ENCODE peak calls at places on chromosomes 12 and 14, in four cellular contexts. D is lung, H is Peyer's patch, T is fibroblast of lung. B is an unnamed sample.

GRCh38 chr12:122182887-122183587 is at the start of gene LRRC43:
- DNase-seq in D (no peak), H (peak), T (no peak), B (no peak)

GRCh38 chr12:107131832-107132616 is 38.7 kb upstream of the CRY1 start:
- DNase-seq in D (no peak), H (no peak), T (peak), B (peak)

GRCh38 chr12:93838180-93838579 is 161.0 kb downstream of the CRADD start:
- DNase-seq in D (no peak), H (peak), T (no peak), B (no peak)

GRCh38 chr12:49730568-49731101 is 10.7 kb upstream of the TMBIM6 start:
- DNase-seq in D (no peak), H (no peak), T (peak), B (no peak)

GRCh38 chr12:1916396-1917171 is 1.9 kb downstream of the CACNA2D4 start:
- DNase-seq in D (peak), H (no peak), T (no peak), B (no peak)

GRCh38 chr14:52124791-52125661 is 56.2 kb upstream of the NID2 start:
- DNase-seq in D (no peak), H (no peak), T (peak), B (peak)

GRCh38 chr12:56763753-56764657 is 881 bp downstream of the HSD17B6 start:
- DNase-seq in D (no peak), H (no peak), T (peak), B (peak)

GRCh38 chr12:70443274-70443673 is 77.2 kb downstream of the KCNMB4 start:
- DNase-seq in D (no peak), H (no peak), T (no peak), B (no peak)

GRCh38 chr12:106774808-106775524 is 484 bp downstream of the RIC8B start:
- DNase-seq in D (no peak), H (no peak), T (no peak), B (no peak)

GRCh38 chr12:108516511-108517275 is 1.6 kb downstream of the FICD start:
- DNase-seq in D (no peak), H (no peak), T (no peak), B (no peak)

GRCh38 chr14:99980299-99980698 is 84.9 kb upstream of the EVL start:
- DNase-seq in D (no peak), H (no peak), T (no peak), B (no peak)

GRCh38 chr12:129241852-129242251 is 388.6 kb downstream of the GLT1D1 start:
- DNase-seq in D (peak), H (no peak), T (no peak), B (no peak)

GRCh38 chr14:35319509-35319908 is 27.3 kb downstream of the PSMA6 start:
- DNase-seq in D (no peak), H (no peak), T (no peak), B (no peak)

GRCh38 chr12:100185361-100185894 is 15.2 kb upstream of the ACTR6 start:
- DNase-seq in D (no peak), H (no peak), T (no peak), B (no peak)

GRCh38 chr12:80698847-80699542 is 8.4 kb upstream of the MYF6 start:
- DNase-seq in D (no peak), H (no peak), T (no peak), B (no peak)

GRCh38 chr12:123858176-123858575 is 96.1 kb downstream of the DNAH10 start:
- DNase-seq in D (no peak), H (no peak), T (no peak), B (no peak)

GRCh38 chr12:125185311-125185739 is 120.1 kb downstream of the AACS start:
- DNase-seq in D (no peak), H (no peak), T (no peak), B (no peak)
- H3K4me3 ChIP-seq in D (no peak), H (no peak), T (no peak), B (no peak)

DNA sequence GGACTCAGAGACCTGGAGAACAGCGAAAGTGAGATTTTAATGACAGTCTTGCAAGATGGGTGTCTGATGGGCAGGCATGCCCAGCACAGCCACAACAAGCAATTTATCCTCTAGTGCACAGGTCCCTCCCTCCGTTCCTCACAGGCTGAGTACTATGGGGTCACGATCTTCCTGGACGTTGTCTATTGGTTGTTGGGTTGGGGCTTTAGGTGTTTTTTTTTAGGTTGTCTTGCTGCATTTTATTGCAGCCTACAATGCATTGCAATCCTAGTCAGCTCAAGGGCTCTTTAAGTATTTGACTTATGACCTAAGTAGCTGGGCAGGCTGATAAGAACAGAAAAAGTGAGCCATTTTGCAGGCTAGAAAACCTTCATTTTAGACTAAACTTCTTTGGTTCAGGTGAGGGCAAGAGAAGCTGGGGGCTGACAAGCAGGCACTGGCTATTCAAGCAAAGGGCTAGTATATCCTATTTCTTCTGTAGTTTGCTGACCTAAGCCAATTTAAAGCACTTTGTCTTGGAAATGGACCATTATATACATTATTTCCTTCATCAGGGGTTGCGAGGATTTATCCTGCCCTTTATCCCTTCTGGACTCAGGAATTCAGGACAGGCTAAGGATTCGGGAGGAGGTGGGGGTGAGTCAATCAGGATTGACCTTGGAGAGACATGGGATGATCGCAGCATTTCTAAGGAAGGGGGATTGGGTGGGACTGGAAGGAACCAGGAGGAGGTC is 6.0 kb downstream of the KRT7 start:
- DNase-seq in D (no peak), H (no peak), T (no peak), B (no peak)
- H3K4me3 ChIP-seq in D (no peak), H (no peak), T (no peak), B (no peak)

DNA sequence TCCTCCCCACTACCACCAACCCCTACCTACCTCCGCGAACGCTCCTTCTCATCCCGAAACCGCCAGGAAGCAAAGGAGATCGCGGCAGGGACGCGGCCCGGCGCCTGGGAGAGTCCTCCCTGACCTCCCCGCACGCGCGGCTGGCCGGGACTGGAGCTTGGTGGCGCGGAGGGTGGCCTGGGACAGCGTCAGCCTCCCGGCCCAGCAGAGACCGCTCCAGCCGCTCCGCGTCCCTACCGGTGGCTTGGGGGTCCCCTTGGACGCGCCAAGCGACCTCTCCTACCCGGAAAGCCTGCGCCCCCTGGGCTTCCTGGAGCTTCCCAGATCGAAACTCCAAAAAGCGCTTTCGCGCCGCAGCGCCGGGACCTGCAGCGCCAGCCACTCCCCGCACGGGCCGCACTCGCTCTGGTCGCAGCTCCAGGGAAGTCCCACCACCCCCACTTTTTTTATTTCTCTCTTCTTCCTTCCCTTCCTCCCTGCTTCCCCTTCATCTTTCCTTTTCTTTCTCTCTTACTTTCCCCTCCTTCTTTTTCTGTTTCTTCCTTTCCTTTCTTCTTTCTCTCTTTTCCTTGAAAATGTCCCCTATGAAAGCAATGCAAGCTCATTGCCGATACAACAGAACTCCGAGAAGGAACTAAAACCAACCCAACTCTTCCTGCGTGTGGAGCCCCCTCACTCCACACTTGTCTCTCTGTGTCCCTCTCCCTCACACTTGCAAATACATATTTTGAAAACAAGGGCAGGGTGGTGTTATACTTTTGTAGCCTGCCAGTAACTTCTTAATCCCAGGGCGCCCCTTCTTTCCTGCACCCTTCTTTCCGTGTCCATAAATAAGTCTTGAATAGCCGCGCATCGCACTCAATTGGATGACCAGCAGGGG is 3.8 kb downstream of the DIO3 start:
- DNase-seq in D (no peak), H (peak), T (no peak), B (no peak)
- H3K4me3 ChIP-seq in D (no peak), H (no peak), T (no peak), B (no peak)

GRCh38 chr12:124915249-124916236 is 1.1 kb upstream of the UBC start:
- DNase-seq in D (peak), H (peak), T (peak), B (no peak)

GRCh38 chr12:124914392-124915248 is at the start of gene UBC:
- DNase-seq in D (peak), H (peak), T (peak), B (peak)

GRCh38 chr12:124917841-124918621 is 3.6 kb upstream of the UBC start:
- DNase-seq in D (no peak), H (no peak), T (no peak), B (no peak)

GRCh38 chr12:124917135-124917840 is 2.8 kb upstream of the UBC start:
- DNase-seq in D (peak), H (peak), T (peak), B (peak)

GRCh38 chr12:124916370-124917134 is 2.1 kb upstream of the UBC start:
- DNase-seq in D (peak), H (no peak), T (peak), B (peak)
- H3K4me3 ChIP-seq in D (peak), H (peak), T (peak), B (peak)

GRCh38 chr14:88326352-88327103 is 3.5 kb upstream of the KCNK10 start:
- DNase-seq in D (no peak), H (no peak), T (no peak), B (no peak)
- H3K4me3 ChIP-seq in D (no peak), H (no peak), T (no peak), B (no peak)

DNA sequence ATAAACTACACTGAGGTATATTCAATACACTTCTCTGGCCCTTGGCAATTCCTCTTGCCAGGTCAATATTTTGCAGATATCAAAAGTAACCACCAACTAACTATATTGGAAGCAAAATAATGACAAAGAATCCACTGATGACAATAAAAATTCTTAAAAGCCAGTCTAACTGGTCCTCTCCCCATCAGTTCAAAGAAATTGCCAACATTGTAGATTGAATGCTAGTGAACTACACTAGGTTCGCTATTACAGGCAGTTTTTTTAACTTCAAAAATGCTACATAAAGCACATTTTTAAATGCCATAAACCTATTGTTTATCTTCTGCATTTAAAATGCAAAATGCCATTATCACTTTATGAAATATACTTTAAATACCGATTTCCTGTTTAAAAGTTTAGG is 4.0 kb downstream of the CDK17 start:
- DNase-seq in D (no peak), H (no peak), T (no peak), B (no peak)
- H3K4me3 ChIP-seq in D (no peak), H (no peak), T (peak), B (no peak)

GRCh38 chr14:61751475-61751989 is 10.7 kb upstream of the SNAPC1 start:
- DNase-seq in D (no peak), H (no peak), T (no peak), B (no peak)
- H3K4me3 ChIP-seq in D (peak), H (peak), T (peak), B (peak)

GRCh38 chr14:91417983-91418386 is 365 bp upstream of the CCDC88C start:
- DNase-seq in D (no peak), H (no peak), T (no peak), B (no peak)
- H3K4me3 ChIP-seq in D (no peak), H (peak), T (no peak), B (peak)

DNA sequence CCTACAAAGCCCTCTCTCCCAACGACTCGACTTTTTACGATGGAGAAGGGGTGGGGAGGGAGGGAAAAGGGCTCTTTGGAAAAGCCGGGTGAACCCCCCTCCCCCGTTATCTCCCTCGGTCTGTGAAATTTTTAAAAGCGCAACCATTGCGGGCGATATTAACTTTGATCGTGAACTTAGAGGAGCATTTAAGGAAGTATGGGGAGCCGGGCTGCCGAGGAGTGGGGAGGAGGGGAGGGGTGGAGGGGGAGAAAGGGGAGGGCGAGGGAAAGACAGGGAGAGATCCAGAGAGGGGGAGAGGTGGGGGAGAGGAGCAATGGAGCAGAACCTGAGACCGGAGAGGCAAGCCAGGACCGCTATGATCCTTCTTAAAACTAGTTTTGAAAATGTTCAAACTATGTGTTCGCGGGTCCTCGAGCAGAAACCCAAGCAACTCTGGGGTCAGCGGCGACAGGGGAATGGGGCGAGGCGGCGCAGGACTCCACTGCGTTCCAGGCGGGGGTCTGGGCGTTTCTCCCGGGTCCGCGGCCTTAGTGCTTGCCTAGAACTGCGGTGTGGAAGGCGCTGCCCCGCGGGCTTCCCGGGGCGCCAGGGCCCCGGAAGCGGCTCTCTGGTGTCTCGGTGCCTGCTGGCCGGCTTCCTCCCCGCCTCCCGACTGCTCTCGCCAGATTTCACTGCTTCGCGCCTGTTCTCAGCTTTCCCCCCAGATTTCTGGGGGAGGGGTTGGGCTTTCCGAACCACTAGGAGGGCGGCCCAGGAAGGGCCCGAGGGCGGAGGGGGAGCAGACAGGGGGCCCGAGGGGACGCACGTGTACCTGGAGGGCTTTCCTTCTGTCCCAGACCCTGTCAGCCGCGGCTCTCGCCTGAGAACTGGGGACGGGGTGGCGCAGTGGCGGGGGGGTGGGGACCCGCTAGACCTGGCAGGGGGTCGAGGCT is at the start of gene HOTAIR:
- DNase-seq in D (no peak), H (no peak), T (no peak), B (no peak)
- H3K4me3 ChIP-seq in D (no peak), H (peak), T (peak), B (peak)